ENCODE peak calls at places on chromosomes 6 and 20, in nine cellular contexts. F is heart left ventricle, S is adrenal gland, E is esophagus muscularis mucosa, J is mammary epithelial cell, Q is dorsolateral prefrontal cortex, K is pancreas, A is breast epithelium, Y is fibroblast of pulmonary artery. Z is an unnamed sample.

GRCh38 chr6:74250161-74250560 is 554.2 kb downstream of the CD109 start:
- DNase-seq in F (no peak), S (no peak), E (no peak), J (no peak), Q (no peak), K (no peak), A (no peak), Y (peak), Z (peak)

GRCh38 chr6:135226537-135226936 is 45.4 kb downstream of the MYB start:
- DNase-seq in F (no peak), S (no peak), E (no peak), J (no peak), Q (no peak), K (no peak), A (no peak), Y (no peak), Z (no peak)

GRCh38 chr20:38764563-38765355 is 16.5 kb downstream of the ACTR5 start:
- DNase-seq in F (no peak), S (peak), E (no peak), J (peak), Q (peak), K (peak), A (no peak), Y (peak), Z (peak)

GRCh38 chr20:64038579-64039292 is 2.8 kb downstream of the C20orf204 start:
- DNase-seq in F (peak), S (peak), E (no peak), J (peak), Q (no peak), K (peak), A (peak), Y (peak), Z (peak)

GRCh38 chr6:169141706-169142705 is 111.6 kb downstream of the THBS2 start:
- DNase-seq in F (peak), S (peak), E (peak), J (no peak), Q (no peak), K (no peak), A (no peak), Y (peak), Z (no peak)

GRCh38 chr6:112910256-112910655 is 563.1 kb downstream of the RFPL4B start:
- DNase-seq in F (no peak), S (no peak), E (no peak), J (no peak), Q (no peak), K (no peak), A (no peak), Y (no peak), Z (peak)

GRCh38 chr6:111687652-111688051 is 82.0 kb upstream of the TRAF3IP2 start:
- DNase-seq in F (no peak), S (peak), E (no peak), J (no peak), Q (no peak), K (no peak), A (no peak), Y (no peak), Z (no peak)

GRCh38 chr20:64065062-64065972 is 2.3 kb downstream of the TCEA2 start:
- DNase-seq in F (no peak), S (no peak), E (no peak), J (no peak), Q (no peak), K (no peak), A (no peak), Y (no peak), Z (no peak)

GRCh38 chr20:10622657-10623418 is 51.0 kb downstream of the JAG1 start:
- DNase-seq in F (no peak), S (no peak), E (no peak), J (peak), Q (no peak), K (peak), A (no peak), Y (peak), Z (no peak)

GRCh38 chr6:108623995-108624394 is 63.3 kb downstream of the FOXO3 start:
- DNase-seq in F (no peak), S (no peak), E (no peak), J (no peak), Q (no peak), K (no peak), A (no peak), Y (no peak), Z (no peak)

GRCh38 chr6:108630050-108630714 is 69.5 kb downstream of the FOXO3 start:
- DNase-seq in F (no peak), S (no peak), E (no peak), J (peak), Q (no peak), K (no peak), A (no peak), Y (no peak), Z (no peak)

GRCh38 chr6:108632441-108632840 is 71.7 kb downstream of the FOXO3 start:
- DNase-seq in F (no peak), S (no peak), E (no peak), J (no peak), Q (no peak), K (no peak), A (no peak), Y (no peak), Z (no peak)

GRCh38 chr6:108626777-108627176 is 66.1 kb downstream of the FOXO3 start:
- DNase-seq in F (no peak), S (no peak), E (no peak), J (no peak), Q (no peak), K (no peak), A (no peak), Y (no peak), Z (no peak)

GRCh38 chr6:108627692-108628565 is 67.2 kb downstream of the FOXO3 start:
- DNase-seq in F (no peak), S (peak), E (no peak), J (peak), Q (no peak), K (no peak), A (no peak), Y (peak), Z (no peak)
- H3K4me3 ChIP-seq in F (no peak), S (no peak), E (no peak), J (no peak), Q (no peak), K (no peak), A (no peak), Y (no peak), Z (no peak)

DNA sequence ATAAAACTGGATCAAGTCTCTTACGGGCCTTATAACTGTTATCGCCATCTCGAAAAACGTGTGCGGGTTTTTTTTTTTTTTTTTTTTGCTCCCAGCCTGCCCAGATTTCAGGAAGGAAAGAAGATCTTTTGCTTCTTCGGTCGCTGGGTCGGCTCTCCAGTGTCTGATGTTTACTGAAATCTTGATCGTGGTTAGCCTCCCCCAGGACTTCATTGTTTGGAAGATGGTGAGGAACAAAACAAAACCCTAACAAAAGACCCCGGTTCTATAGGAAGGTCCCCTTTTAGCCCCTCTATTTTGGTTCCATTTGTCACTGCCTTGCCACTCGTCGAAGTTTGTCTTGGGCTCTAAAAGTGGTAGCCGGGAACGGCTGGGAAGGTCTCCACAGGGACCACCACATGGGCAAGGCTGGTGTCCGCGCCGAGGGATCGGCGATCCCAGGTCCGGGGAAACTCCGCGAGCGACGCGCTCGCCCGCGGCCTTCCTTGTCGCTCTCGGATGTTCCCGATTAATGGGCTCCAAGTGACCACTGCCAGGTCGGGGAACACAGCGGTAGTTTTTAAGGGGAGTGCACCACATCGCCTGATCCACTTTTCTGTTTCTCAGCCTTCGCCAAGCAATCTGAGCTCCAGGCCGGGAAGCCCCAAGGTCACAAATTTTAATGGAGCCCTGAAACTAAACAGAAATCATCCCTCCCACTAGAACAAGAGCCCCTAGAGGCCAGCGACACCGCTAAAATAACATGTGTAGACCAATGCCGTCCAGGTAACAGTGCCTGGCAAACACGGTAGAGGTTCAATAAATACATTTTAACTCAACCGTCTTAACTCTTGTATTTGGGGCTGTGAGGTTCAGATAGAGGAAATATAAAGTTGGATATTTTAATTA is 27.0 kb downstream of the TRIM27 start:
- DNase-seq in F (peak), S (peak), E (no peak), J (peak), Q (peak), K (peak), A (no peak), Y (peak), Z (peak)
- TF ChIP-seq CTCF in F (no peak), S (peak), E (peak), J (peak), Q (peak), K (peak), A (peak), Y (peak), Z (no peak)

GRCh38 chr6:132275253-132275970 is 125.9 kb downstream of the MOXD1 start:
- DNase-seq in F (no peak), S (no peak), E (no peak), J (no peak), Q (no peak), K (no peak), A (no peak), Y (no peak), Z (no peak)
- H3K4me3 ChIP-seq in F (no peak), S (no peak), E (no peak), J (no peak), Q (no peak), K (no peak), A (no peak), Y (no peak), Z (no peak)

GRCh38 chr20:23325107-23325506 is 25.5 kb upstream of the NXT1 start:
- DNase-seq in F (no peak), S (no peak), E (no peak), J (no peak), Q (no peak), K (no peak), A (no peak), Y (no peak), Z (no peak)

GRCh38 chr20:23316626-23317025 is 34.0 kb upstream of the NXT1 start:
- DNase-seq in F (no peak), S (no peak), E (no peak), J (no peak), Q (no peak), K (no peak), A (no peak), Y (no peak), Z (no peak)

GRCh38 chr20:23317081-23317480 is 33.5 kb upstream of the NXT1 start:
- DNase-seq in F (no peak), S (no peak), E (no peak), J (no peak), Q (no peak), K (no peak), A (no peak), Y (no peak), Z (no peak)

GRCh38 chr20:23318347-23318746 is 32.2 kb upstream of the NXT1 start:
- DNase-seq in F (no peak), S (no peak), E (no peak), J (no peak), Q (no peak), K (no peak), A (no peak), Y (no peak), Z (no peak)

GRCh38 chr20:23320317-23320716 is 30.3 kb upstream of the NXT1 start:
- DNase-seq in F (no peak), S (no peak), E (no peak), J (no peak), Q (no peak), K (no peak), A (no peak), Y (peak), Z (no peak)
- TF ChIP-seq CTCF in F (no peak), S (peak), E (peak), J (peak), Q (peak), K (no peak), A (no peak), Y (peak), Z (peak)

GRCh38 chr6:125834347-125834746 is 43.6 kb downstream of the NCOA7 start:
- DNase-seq in F (no peak), S (no peak), E (no peak), J (no peak), Q (no peak), K (no peak), A (no peak), Y (no peak), Z (peak)
- H3K4me3 ChIP-seq in F (no peak), S (no peak), E (no peak), J (no peak), Q (no peak), K (no peak), A (no peak), Y (no peak), Z (no peak)

DNA sequence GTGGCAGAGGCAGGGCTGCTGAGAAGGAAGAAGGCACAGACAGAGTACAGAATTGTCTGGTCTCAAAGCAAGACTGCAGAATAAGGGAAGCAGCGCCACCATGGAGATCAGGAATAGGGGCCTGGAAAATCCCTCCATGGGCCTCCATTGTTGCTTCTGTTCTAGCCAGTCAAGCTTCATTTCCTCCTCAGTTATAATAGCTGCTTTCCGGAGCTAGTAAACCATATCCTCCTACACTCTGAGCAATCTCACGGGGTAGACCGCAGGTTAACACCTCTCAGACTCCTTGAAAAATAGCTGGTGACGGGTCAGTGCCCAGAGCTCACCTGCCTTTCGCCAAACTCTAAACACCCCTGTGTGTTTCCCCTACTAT is 570 bp upstream of the HLA-DMB start:
- DNase-seq in F (no peak), S (no peak), E (no peak), J (no peak), Q (no peak), K (no peak), A (no peak), Y (no peak), Z (no peak)
- TF ChIP-seq CTCF in F (no peak), S (no peak), E (no peak), J (no peak), Q (no peak), K (no peak), A (no peak), Y (no peak), Z (no peak)

DNA sequence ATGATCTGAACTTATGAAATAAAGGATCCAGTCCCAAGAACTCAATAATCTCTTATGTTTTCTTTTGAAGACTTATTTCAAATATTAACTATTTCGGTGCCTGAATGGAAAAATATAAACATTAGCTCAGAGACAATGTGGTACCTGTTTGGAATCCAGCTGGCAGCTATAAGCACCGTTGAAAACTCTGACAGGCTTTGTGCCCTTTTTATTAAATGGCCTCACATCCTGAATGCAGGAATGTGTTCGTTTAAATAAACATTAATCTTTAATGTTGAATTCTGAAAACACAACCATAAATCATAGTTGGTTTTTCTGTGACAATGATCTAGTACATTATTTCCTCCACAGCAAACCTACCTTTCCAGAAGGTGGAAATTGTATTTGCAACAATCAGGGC is 4.4 kb upstream of the KIAA0319 start:
- DNase-seq in F (no peak), S (no peak), E (no peak), J (no peak), Q (no peak), K (no peak), A (no peak), Y (no peak), Z (no peak)
- H3K4me3 ChIP-seq in F (no peak), S (no peak), E (no peak), J (no peak), Q (no peak), K (no peak), A (no peak), Y (no peak), Z (no peak)

GRCh38 chr6:624979-625378 is 31.9 kb downstream of the HUS1B start:
- DNase-seq in F (no peak), S (no peak), E (no peak), J (no peak), Q (no peak), K (no peak), A (no peak), Y (peak), Z (peak)
- TF ChIP-seq CTCF in F (no peak), S (no peak), E (peak), J (no peak), Q (no peak), K (no peak), A (no peak), Y (peak), Z (peak)

DNA sequence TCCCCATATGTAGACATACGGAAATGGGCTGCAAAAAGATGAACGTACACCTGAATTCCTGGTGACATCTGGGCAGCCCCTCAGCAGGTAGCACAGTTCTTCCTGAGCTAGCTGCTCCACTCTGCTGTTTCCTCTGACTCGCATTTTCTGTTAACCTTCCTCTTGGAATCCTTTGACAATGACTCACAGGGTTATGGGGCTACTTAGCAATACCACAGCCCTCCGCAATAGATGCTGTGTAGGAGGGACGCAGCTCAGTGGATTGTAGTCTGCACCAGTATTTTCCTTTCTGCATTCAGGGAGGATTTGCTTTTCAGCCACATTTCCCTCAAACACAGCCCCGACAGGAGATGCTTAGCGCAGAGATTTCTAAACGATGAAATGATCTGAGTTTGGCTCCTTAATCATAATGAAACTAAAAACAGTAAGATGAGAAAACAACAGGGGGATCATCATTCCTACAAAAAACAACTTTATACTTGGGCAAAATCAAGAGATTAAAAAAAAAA is 12.4 kb downstream of the BACH2 start:
- DNase-seq in F (no peak), S (peak), E (no peak), J (peak), Q (no peak), K (no peak), A (no peak), Y (peak), Z (no peak)
- H3K4me3 ChIP-seq in F (peak), S (no peak), E (peak), J (peak), Q (peak), K (no peak), A (peak), Y (no peak), Z (no peak)

GRCh38 chr20:61640846-61641245 is 388.8 kb downstream of the CDH4 start:
- DNase-seq in F (no peak), S (no peak), E (no peak), J (no peak), Q (no peak), K (no peak), A (no peak), Y (no peak), Z (no peak)

GRCh38 chr20:61644387-61645076 is 392.5 kb downstream of the CDH4 start:
- DNase-seq in F (no peak), S (no peak), E (no peak), J (no peak), Q (no peak), K (no peak), A (no peak), Y (no peak), Z (no peak)

GRCh38 chr20:61646453-61646852 is 394.4 kb downstream of the CDH4 start:
- DNase-seq in F (peak), S (no peak), E (no peak), J (no peak), Q (no peak), K (no peak), A (no peak), Y (no peak), Z (no peak)

GRCh38 chr20:61646986-61647385 is 394.9 kb downstream of the CDH4 start:
- DNase-seq in F (peak), S (no peak), E (no peak), J (no peak), Q (no peak), K (no peak), A (no peak), Y (no peak), Z (no peak)

DNA sequence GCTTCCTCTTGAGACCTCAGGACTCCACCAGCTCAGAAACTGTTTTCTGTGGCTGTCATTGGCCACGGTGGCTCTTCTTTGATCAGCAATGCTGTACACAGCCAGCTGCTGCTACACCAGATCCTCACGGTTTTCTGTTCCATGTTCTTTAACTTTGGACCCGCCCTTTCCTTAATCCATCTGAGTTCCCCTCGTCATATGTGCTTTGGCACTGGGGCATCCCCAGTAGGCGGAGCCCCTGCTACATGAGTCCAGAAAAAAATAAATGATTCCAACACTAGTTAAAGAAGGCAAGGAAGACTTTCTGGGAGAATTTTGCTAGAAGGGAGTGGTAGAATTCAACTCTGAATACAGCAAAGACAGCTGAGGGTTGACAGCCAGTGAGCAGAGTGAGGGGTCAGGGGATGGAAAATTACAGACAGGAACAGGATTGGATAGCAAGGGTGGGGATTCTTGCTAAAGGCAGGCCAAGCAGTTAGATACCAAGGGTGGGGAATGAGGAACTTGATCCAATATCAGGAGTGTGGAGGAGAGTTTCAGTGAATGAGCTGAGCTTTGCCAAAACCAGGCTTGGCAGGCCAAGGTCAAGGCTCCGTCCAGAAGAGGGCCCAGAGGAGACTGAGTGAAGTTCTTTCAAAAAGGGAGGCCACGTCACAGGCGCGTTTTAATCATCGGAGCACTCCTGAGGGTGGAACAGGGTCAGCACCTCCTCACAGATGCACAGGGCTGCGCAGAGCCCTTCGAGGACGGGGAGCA is 391.7 kb downstream of the CDH4 start:
- DNase-seq in F (no peak), S (no peak), E (no peak), J (no peak), Q (no peak), K (no peak), A (no peak), Y (no peak), Z (no peak)
- TF ChIP-seq CTCF in F (no peak), S (no peak), E (no peak), J (no peak), Q (no peak), K (no peak), A (no peak), Y (no peak), Z (no peak)

Z was measured in cardiac muscle cell.